ENCODE peak calls at places on chromosomes 13 and 19, in ten cellular contexts. K is upper lobe of left lung, A is right lobe of liver, N is breast epithelium, L is A549, C is sigmoid colon, O is psoas muscle, B is lower lobe of right lung, P is adrenal gland, R is gastrocnemius medialis. W is an unnamed sample. For H3K4me1, the result is how much of the 10 kb centered on the place peaks cover.

GRCh38 chr13:89577301-89577700 is 1770.2 kb upstream of the MIR17HG start:
- DNase-seq in P (no peak), C (no peak), O (no peak), N (no peak), R (no peak), A (no peak), K (no peak), L (no peak), B (no peak), W (no peak)

GRCh38 chr19:2231621-2232221 is 4.4 kb downstream of the PLEKHJ1 start:
- DNase-seq in N (no peak), K (no peak), B (no peak), C (no peak), L (no peak), A (no peak), R (no peak), P (peak), O (no peak), W (no peak)

GRCh38 chr19:15379996-15380647 is 535 bp upstream of the AKAP8 start:
- DNase-seq in B (no peak), O (no peak), K (peak), L (peak), A (no peak), P (peak), C (peak), N (peak), R (no peak), W (peak)

GRCh38 chr13:40586886-40587285 is 79.6 kb downstream of the FOXO1 start:
- DNase-seq in L (no peak), N (no peak), A (no peak), K (no peak), C (no peak), B (no peak), P (no peak), O (no peak), R (no peak), W (no peak)

GRCh38 chr19:51808333-51808986 is 13.5 kb downstream of the FPR3 start:
- DNase-seq in B (no peak), O (no peak), A (no peak), R (no peak), L (no peak), N (no peak), C (no peak), K (no peak), P (peak), W (no peak)

GRCh38 chr19:13160557-13160956 is 10.3 kb downstream of the IER2 start:
- DNase-seq in N (no peak), K (no peak), R (no peak), P (peak), L (no peak), A (no peak), B (no peak), C (no peak), O (no peak), W (no peak)

GRCh38 chr13:47679391-47679790 is 321.7 kb downstream of the SUCLA2 start:
- DNase-seq in L (no peak), R (no peak), A (no peak), C (no peak), K (no peak), O (no peak), P (no peak), B (no peak), N (no peak), W (no peak)

GRCh38 chr13:92719868-92720267 is 506.7 kb upstream of the GPC6 start:
- DNase-seq in R (no peak), K (no peak), C (no peak), L (no peak), A (no peak), P (no peak), B (no peak), O (no peak), N (no peak), W (no peak)

GRCh38 chr13:96994030-96994848 is at the start of gene OXGR1:
- DNase-seq in P (no peak), R (no peak), N (no peak), A (peak), L (no peak), C (no peak), O (peak), K (no peak), B (peak), W (no peak)

GRCh38 chr19:45020071-45020470 is 18.8 kb upstream of the CLASRP start:
- DNase-seq in O (no peak), C (no peak), N (no peak), K (no peak), L (no peak), R (no peak), A (peak), P (no peak), B (no peak), W (no peak)

GRCh38 chr19:55602104-55603001 is 2.3 kb downstream of the ZNF524 start:
- DNase-seq in A (no peak), O (no peak), N (no peak), B (peak), K (no peak), L (no peak), R (no peak), P (no peak), C (no peak), W (no peak)

GRCh38 chr19:29576043-29576442 is 30.0 kb upstream of the POP4 start:
- DNase-seq in O (no peak), R (no peak), N (no peak), P (no peak), C (no peak), L (no peak), A (no peak), B (no peak), K (no peak), W (no peak)

GRCh38 chr19:33878912-33879810 is 82.5 kb downstream of the KCTD15 start:
- DNase-seq in K (no peak), O (no peak), C (no peak), R (no peak), B (no peak), N (no peak), L (no peak), P (no peak), A (no peak), W (no peak)

GRCh38 chr13:35888327-35888940 is 242.7 kb downstream of the DCLK1 start:
- DNase-seq in L (no peak), K (no peak), B (no peak), N (no peak), A (no peak), P (peak), R (no peak), C (no peak), O (no peak), W (no peak)

GRCh38 chr13:106088094-106088493 is 447.4 kb downstream of the EFNB2 start:
- DNase-seq in K (no peak), P (no peak), B (no peak), R (no peak), L (no peak), N (no peak), A (no peak), O (no peak), C (no peak), W (no peak)

GRCh38 chr13:87675851-87676250 is 4.7 kb downstream of the SLITRK5 start:
- DNase-seq in O (no peak), B (no peak), K (no peak), A (no peak), C (no peak), P (no peak), N (no peak), L (no peak), R (no peak), W (no peak)

GRCh38 chr19:9565900-9566705 is 18.2 kb downstream of the ZNF121 start:
- DNase-seq in C (no peak), N (no peak), A (no peak), P (no peak), K (no peak), B (no peak), L (no peak), O (no peak), R (no peak), W (no peak)

DNA sequence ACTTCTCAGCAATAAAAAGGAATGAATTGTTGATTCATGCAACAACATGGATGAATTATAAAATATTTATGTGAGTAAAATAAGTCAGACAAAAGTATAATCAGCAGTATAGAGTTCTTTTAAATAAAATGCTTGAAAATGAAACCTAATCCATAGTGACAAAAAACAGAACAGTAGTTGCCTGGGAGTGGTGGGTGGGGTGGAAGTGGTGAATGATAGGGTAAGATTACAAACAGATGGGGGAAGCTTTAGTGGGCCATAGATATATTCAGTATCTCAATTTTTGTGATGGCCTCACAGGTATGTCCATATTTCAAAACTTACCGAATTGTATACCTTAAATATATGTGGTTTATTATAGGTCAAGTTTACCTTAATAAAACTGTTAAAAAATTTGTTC is 124.9 kb upstream of the UBL3 start:
- DNase-seq in C (no peak), B (no peak), N (no peak), A (no peak), O (no peak), P (no peak), L (no peak), R (no peak), K (no peak), W (no peak)
- H3K4me1 ChIP-seq in C (under half), B (under half), N (under half), A (under half), O (under half), P (under half), L (under half), R (under half), K (under half), W (under half)

GRCh38 chr19:1015061-1015781 is 5.7 kb downstream of the TMEM259 start:
- DNase-seq in C (no peak), N (no peak), B (no peak), A (peak), P (no peak), R (no peak), L (no peak), K (no peak), O (no peak), W (no peak)

GRCh38 chr19:1016647-1017114 is 4.2 kb downstream of the TMEM259 start:
- DNase-seq in L (no peak), P (peak), R (no peak), N (no peak), K (peak), O (no peak), B (no peak), C (peak), A (peak), W (no peak)

GRCh38 chr19:1017115-1017905 is 3.6 kb downstream of the TMEM259 start:
- DNase-seq in L (no peak), K (no peak), N (no peak), R (no peak), C (no peak), A (peak), B (no peak), P (no peak), O (no peak), W (no peak)

GRCh38 chr19:1014161-1015060 is 6.5 kb downstream of the TMEM259 start:
- DNase-seq in P (no peak), B (no peak), O (no peak), L (no peak), C (no peak), K (no peak), R (no peak), N (no peak), A (no peak), W (no peak)

DNA sequence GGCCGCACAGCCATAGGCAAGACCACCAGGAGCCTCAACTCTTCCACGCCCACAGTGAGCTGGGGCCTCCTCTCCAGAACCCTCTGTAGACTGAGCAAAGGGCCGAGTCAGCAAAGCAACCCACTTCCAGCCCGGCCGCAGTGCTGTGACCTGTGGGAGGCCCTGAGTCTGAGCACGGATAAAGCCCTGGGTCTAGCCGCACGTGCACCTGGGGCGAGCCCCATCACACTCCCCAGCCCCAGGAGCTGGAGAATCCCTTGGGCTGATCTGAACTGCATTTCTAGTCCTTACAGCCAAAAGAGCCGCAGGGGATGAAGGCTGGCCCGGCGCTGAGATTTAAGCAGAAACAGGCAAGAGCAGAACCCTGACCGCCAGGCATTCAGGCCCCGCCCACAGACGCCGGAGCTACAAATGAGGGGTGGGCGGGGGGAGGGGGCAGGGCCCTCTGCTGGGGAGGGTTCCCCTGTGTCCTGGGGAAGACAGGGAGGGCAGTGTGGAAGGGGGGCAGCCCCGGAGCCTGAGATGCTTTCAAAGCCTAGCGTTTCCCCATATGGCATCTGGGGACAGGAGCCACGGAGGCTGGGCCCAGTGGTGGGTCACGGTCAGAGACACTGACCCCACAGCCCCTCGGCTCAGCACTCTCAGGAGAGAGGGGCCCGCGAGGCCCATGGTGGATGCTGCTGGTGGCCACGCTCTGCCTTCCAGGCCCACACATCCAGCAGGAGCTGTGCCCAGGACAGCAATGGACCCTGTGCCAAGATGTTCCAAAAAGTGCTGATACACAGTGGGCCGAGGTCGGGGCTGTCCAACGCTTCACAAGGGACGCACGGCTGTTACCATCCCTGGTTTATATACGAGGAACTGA is 4.9 kb downstream of the TMEM259 start:
- DNase-seq in O (no peak), L (no peak), P (no peak), R (no peak), N (no peak), A (peak), K (no peak), B (no peak), C (no peak), W (no peak)
- H3K27ac ChIP-seq in O (peak), L (peak), P (peak), R (peak), N (no peak), A (peak), K (peak), B (peak), C (peak), W (no peak)

GRCh38 chr13:99225078-99225477 is 24.4 kb downstream of the UBAC2 start:
- DNase-seq in P (no peak), O (no peak), N (no peak), R (no peak), A (no peak), L (no peak), K (no peak), B (no peak), C (no peak), W (no peak)
- H3K4me1 ChIP-seq in P (under half), O (half or more), N (under half), R (half or more), A (under half), L (under half), K (under half), B (half or more), C (under half), W (half or more)

GRCh38 chr13:75635621-75636338 is at the start of gene LMO7:
- DNase-seq in N (peak), K (peak), A (peak), P (peak), B (peak), O (peak), R (no peak), L (peak), C (peak), W (peak)
- H3K27ac ChIP-seq in N (peak), K (peak), A (no peak), P (peak), B (peak), O (peak), R (no peak), L (peak), C (peak), W (peak)

GRCh38 chr19:43778651-43779050 is 2.1 kb downstream of the KCNN4 start:
- DNase-seq in B (no peak), L (no peak), O (no peak), A (no peak), P (no peak), N (no peak), K (no peak), R (no peak), C (no peak), W (no peak)

GRCh38 chr19:43774103-43774939 is 6.5 kb downstream of the KCNN4 start:
- DNase-seq in O (peak), A (peak), K (peak), B (peak), C (no peak), L (no peak), N (no peak), R (peak), P (peak), W (peak)

GRCh38 chr19:43775299-43775890 is 5.4 kb downstream of the KCNN4 start:
- DNase-seq in B (no peak), R (no peak), N (no peak), K (no peak), O (no peak), L (no peak), C (no peak), P (no peak), A (no peak), W (no peak)

GRCh38 chr19:43777163-43777700 is 3.5 kb downstream of the KCNN4 start:
- DNase-seq in K (no peak), P (peak), N (no peak), C (no peak), B (no peak), O (no peak), R (no peak), L (peak), A (no peak), W (peak)

DNA sequence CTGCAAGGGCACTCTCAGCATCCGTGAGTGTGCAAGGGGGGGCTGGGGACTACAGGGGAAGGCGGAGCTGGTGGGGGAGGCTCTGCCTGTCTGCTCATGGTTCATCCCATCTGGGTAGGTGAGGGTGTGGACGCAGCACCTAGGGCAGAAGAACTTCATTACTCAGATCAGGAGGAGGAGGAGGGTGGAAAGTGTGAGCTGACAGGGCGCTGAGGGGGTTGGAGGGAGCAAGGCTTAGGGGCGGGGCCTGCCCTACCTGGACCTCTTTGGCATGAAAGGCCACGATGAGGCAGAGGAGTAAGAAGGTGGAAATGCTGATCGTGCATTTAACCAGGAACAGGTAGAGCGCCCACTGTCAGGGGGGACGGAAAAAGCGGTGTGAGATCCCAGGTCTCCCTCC is 4.5 kb downstream of the KCNN4 start:
- DNase-seq in R (no peak), C (no peak), A (no peak), O (no peak), B (no peak), L (no peak), P (no peak), N (no peak), K (no peak), W (no peak)
- H3K4me1 ChIP-seq in R (under half), C (under half), A (under half), O (under half), B (under half), L (under half), P (under half), N (under half), K (half or more), W (under half)

DNA sequence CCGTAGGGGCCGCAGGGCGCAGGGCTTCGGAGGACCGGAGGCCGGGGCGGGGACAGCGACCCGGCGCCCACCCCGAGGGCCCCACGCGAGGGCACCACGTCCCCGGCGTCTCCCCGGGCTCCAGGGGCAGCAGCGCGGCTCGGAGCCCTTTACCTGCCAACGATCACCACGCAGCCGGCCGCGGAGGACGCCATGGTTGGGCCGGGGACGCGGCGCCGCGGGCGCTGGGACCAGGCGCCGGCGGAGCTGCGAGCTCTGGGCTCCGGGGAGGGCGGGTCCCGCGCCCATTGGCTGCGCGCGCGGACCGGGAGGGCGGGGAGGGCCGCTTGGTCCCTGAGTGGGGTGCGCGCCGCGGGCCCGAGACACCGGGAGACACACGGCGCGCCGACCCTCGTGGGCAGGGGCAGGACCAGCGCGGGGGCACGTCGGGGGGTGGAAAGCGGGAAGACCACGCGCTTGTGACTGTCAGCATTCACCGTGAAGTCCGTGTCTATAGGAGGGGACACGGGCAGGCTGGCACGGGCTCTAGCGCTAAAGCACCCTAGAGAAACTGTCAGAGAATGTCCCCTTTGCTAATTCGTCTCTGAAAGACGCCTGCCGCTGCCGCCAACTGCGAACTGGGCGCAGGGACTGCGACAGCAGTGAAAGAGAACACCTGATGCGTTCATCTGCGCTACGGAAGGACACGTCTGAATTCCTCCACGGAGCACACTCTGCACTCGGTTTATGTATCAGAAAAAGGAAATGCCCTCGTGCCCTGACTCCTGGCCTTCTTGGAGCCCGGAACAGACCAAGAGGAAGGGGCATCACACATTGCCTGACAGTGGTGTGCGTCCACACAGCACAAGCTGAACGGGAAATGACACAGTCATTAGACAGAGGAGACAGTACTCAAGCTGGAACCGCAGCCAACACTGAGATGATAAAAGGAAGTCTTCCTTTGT is at the start of gene CRYL1:
- DNase-seq in A (peak), K (peak), O (peak), L (peak), P (peak), C (peak), R (peak), N (peak), B (peak), W (peak)
- H3K27ac ChIP-seq in A (peak), K (peak), O (peak), L (peak), P (peak), C (peak), R (peak), N (peak), B (peak), W (peak)

GRCh38 chr19:18488838-18489626 is 32.8 kb downstream of the ELL start:
- DNase-seq in K (no peak), N (no peak), O (no peak), P (no peak), B (no peak), C (no peak), R (no peak), A (no peak), L (peak), W (no peak)
- H3K4me1 ChIP-seq in K (half or more), N (under half), O (half or more), P (half or more), B (half or more), C (under half), R (half or more), A (under half), L (under half), W (half or more)

DNA sequence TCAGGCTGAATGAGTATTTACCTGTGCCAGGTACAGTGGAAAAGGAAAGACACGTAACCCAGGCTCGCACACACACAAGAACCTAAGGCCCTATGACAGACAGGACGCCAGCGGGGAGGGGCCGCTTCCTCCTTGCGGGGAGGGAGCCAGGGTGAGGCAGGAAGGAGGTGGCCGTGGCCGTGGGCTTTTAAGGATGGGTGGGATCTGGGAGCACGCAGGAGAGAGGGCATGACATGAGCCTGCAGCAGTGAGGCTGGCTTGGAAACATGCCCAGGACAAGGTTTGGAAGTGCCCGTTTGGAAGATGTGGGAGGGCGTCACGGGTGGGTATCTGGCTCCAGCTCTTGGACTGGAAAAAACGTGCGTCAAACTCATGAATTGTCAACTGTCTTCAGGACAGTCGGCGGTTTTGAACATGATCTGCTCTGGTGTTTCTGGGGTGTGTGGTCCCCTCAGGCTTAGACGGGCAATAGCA is 20.1 kb downstream of the SH3GL1 start:
- DNase-seq in P (peak), C (peak), N (no peak), B (peak), K (peak), L (no peak), R (no peak), A (no peak), O (peak), W (peak)
- H3K27ac ChIP-seq in P (peak), C (peak), N (peak), B (peak), K (peak), L (peak), R (peak), A (peak), O (peak), W (peak)

GRCh38 chr13:112755331-112755730 is 65.5 kb downstream of the ATP11A start:
- DNase-seq in L (no peak), P (no peak), B (no peak), A (no peak), R (no peak), O (no peak), K (no peak), C (no peak), N (no peak), W (no peak)
- H3K4me1 ChIP-seq in L (under half), P (under half), B (under half), A (under half), R (under half), O (under half), K (under half), C (under half), N (under half), W (under half)

W was measured in heart left ventricle.